ENCODE peak calls at places on chromosomes 4 and X, in six cellular contexts. T is IMR-90, R is H9, A is neuronal stem cell, L is mesendoderm, I is H1. D is an unnamed sample.

GRCh38 chr4:112109455-112110425 is 35.5 kb upstream of the FAM241A start:
- DNase-seq in L (no peak), R (no peak), A (no peak), I (no peak), T (peak; percentile 44), D (no peak)

GRCh38 chr4:6730603-6731300 is 14.8 kb downstream of the BLOC1S4 start:
- DNase-seq in R (peak; percentile 31), I (no peak), L (no peak), T (no peak), A (no peak), D (no peak)

GRCh38 chr4:112312610-112313239 is 15.6 kb downstream of the ALPK1 start:
- DNase-seq in R (no peak), I (no peak), A (no peak), L (no peak), T (no peak), D (no peak)

GRCh38 chr4:37463457-37463856 is 218.9 kb downstream of the NWD2 start:
- DNase-seq in R (peak; percentile 35), A (no peak), T (no peak), L (peak; percentile 60), I (no peak), D (peak; percentile 43)

GRCh38 chrX:137428251-137428661 is 137.7 kb upstream of the ZIC3 start:
- DNase-seq in I (no peak), R (peak; percentile 49), L (peak; percentile 71), A (no peak), T (no peak), D (no peak)

GRCh38 chrX:72394518-72395163 is 88.9 kb upstream of the CITED1 start:
- DNase-seq in A (no peak), R (no peak), L (no peak), T (peak; percentile 50), I (no peak), D (peak; percentile 0)

GRCh38 chr4:66430856-66431255 is 760.6 kb upstream of the EPHA5 start:
- DNase-seq in I (peak; percentile 9), T (peak; percentile 17), A (peak; percentile 2), R (no peak), L (peak; percentile 93), D (no peak)

GRCh38 chr4:186204103-186204559 is 12.8 kb downstream of the CYP4V2 start:
- DNase-seq in T (peak; percentile 85), L (peak; percentile 6), R (no peak), A (no peak), I (no peak), D (peak; percentile 80)

GRCh38 chr4:127624176-127624575 is 8.6 kb upstream of the INTU start:
- DNase-seq in R (no peak), L (no peak), I (no peak), T (no peak), A (no peak), D (no peak)

GRCh38 chr4:37780444-37781133 is 45.9 kb upstream of the PGM2 start:
- DNase-seq in T (no peak), R (no peak), A (no peak), I (no peak), L (no peak), D (no peak)

GRCh38 chrX:121114691-121115090 is 67.3 kb downstream of the GLUD2 start:
- DNase-seq in A (no peak), T (no peak), L (no peak), I (no peak), R (no peak), D (no peak)

GRCh38 chrX:54439967-54440871 is at the start of gene TSR2:
- DNase-seq in I (no peak), A (peak; percentile 72), T (peak; percentile 87), R (peak; percentile 83), L (peak; percentile 93), D (peak; percentile 69)

GRCh38 chr4:21888195-21888976 is 60.2 kb downstream of the KCNIP4 start:
- DNase-seq in A (no peak), R (no peak), L (no peak), I (no peak), T (peak; percentile 93), D (peak; percentile 1)
- H2AK5ac ChIP-seq in A (no peak overlapping the region), R (no peak overlapping the region), L (no peak overlapping the region), I (no peak overlapping the region), T (no peak overlapping the region), D (no peak overlapping the region)

DNA sequence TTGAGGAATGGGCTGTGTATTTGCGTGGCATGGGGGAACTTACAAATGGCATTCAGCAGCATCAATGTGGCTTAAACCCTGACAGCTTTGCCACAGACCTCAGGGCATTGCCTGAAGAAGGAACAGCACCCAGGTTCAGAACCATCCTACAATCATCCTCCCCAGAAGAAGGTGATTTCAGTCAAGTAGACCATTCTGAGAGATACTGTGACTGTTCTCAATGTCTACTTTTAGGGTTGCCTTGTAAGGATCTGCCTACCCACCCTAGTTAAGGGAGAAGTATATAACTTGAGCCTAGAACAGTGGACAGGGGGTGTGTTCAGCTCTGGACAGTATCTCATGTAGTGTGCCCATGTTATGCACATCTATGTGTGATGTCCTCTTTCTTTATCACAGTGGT is 1.6 kb upstream of the FGF5 start:
- DNase-seq in T (no peak), R (no peak), I (no peak), L (no peak), A (no peak), D (no peak)
- H2AK5ac ChIP-seq in T (peak overlapping the region; percentile 38), R (no peak overlapping the region), I (no peak overlapping the region), L (no peak overlapping the region), A (no peak overlapping the region), D (no peak overlapping the region)

DNA sequence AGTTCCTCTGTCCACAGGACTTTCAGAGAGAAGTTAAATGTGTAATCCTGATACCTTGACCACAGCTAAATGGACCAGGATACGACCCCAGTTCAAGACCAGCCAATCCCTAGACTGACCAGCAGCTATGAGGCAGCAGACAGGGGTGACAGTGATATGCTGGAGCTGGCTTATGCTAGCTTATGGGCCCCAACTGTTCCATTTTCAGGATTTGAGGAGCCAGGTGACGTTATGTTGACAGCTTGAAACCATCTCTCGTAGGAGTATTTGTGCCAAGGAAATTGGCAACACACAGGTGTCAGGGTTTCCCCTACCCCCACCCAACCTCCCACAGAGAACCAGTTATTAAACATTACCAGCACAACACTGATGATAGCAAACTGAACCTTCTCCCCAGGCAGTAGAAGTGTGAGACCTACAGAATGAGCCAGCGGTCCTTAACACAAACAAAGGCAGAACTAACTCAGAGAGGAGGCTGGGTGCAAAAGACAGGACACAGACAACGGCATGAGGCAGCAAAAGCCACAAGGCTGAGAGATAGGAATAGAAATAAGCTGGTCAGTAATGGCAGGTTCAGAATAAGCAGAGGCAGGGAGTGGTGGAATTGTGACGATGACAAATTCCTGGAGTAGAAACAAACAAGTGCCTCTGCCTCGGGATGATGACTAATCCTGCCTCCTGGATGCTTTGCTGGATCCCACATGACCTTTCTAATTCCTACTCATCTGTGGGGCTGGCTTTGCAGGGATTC is 85.6 kb upstream of the CPEB2 start:
- DNase-seq in I (no peak), T (peak; percentile 84), A (no peak), L (peak; percentile 51), R (no peak), D (peak; percentile 22)
- H2AK5ac ChIP-seq in I (no peak overlapping the region), T (no peak overlapping the region), A (no peak overlapping the region), L (no peak overlapping the region), R (no peak overlapping the region), D (no peak overlapping the region)

GRCh38 chr4:168784786-168785461 is 225.1 kb downstream of the CBR4 start:
- DNase-seq in I (no peak), R (no peak), T (no peak), A (peak; percentile 81), L (peak; percentile 34), D (no peak)
- H2AK5ac ChIP-seq in I (no peak overlapping the region), R (no peak overlapping the region), T (no peak overlapping the region), A (no peak overlapping the region), L (no peak overlapping the region), D (peak overlapping the region; percentile 11)

DNA sequence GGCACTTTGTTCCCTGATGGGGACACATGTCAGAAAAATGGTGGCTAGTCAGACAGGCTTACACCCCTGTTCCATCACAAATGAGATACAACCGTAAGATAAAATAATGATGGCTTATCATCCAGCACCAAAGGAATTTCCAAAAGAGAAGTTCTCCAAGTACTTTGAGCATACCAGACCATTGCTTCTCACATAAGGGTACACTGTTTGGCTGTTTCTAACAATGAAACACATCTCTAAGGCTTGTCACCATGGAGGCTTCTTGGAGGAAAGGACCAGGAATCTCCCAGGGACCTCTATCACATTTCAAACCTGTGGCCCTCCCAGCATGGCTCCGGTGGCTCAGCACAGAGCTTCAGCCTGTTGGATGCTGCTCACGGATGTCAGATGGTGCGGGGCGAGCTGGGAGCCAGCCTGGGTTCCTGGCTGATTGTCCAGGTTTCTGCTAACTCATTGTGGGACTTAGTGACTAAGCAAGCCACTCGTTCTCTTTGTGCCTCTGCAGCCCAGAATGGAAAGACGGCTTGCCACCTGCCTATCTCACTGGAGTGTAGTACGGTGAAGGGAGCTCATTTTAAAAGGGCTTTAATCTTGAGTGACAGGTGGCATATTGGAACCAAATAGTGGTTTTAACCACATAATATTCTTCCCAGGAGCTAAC is 54.5 kb downstream of the FHDC1 start:
- DNase-seq in R (no peak), A (no peak), T (no peak), I (no peak), L (no peak), D (peak; percentile 77)
- H2AK5ac ChIP-seq in R (no peak overlapping the region), A (no peak overlapping the region), T (no peak overlapping the region), I (no peak overlapping the region), L (no peak overlapping the region), D (no peak overlapping the region)

GRCh38 chr4:38902695-38903094 is 35.1 kb downstream of the FAM114A1 start:
- DNase-seq in A (peak; percentile 9), L (peak; percentile 13), I (no peak), R (no peak), T (no peak), D (peak; percentile 19)

GRCh38 chr4:38898245-38898644 is 30.6 kb downstream of the FAM114A1 start:
- DNase-seq in A (no peak), T (no peak), L (no peak), I (no peak), R (no peak), D (no peak)

GRCh38 chr4:38904090-38904666 is 36.6 kb downstream of the FAM114A1 start:
- DNase-seq in R (no peak), A (no peak), T (no peak), L (no peak), I (no peak), D (no peak)

GRCh38 chr4:38905657-38906398 is 38.2 kb downstream of the FAM114A1 start:
- DNase-seq in R (no peak), A (no peak), L (no peak), T (no peak), I (no peak), D (no peak)

GRCh38 chr4:38902221-38902620 is 34.6 kb downstream of the FAM114A1 start:
- DNase-seq in R (no peak), L (no peak), A (no peak), T (no peak), I (no peak), D (no peak)
- H2AK5ac ChIP-seq in R (no peak overlapping the region), L (no peak overlapping the region), A (no peak overlapping the region), T (no peak overlapping the region), I (no peak overlapping the region), D (no peak overlapping the region)

GRCh38 chr4:76590847-76591281 is 155.8 kb downstream of the SHROOM3 start:
- DNase-seq in T (peak; percentile 58), L (no peak), I (no peak), R (no peak), A (no peak), D (peak; percentile 74)

GRCh38 chr4:76585897-76586360 is 150.9 kb downstream of the SHROOM3 start:
- DNase-seq in T (no peak), L (peak; percentile 98), R (peak; percentile 97), A (peak; percentile 52), I (peak; percentile 64), D (peak; percentile 98)

GRCh38 chr4:76589402-76589801 is 154.4 kb downstream of the SHROOM3 start:
- DNase-seq in L (peak; percentile 81), T (peak; percentile 57), A (no peak), R (peak; percentile 37), I (no peak), D (peak; percentile 64)

GRCh38 chr4:76589872-76590846 is 155.1 kb downstream of the SHROOM3 start:
- DNase-seq in I (peak; percentile 85), L (peak; percentile 99), A (peak; percentile 87), R (peak; percentile 94), T (peak; percentile 92), D (peak; percentile 92)

GRCh38 chr4:76588268-76588667 is 153.2 kb downstream of the SHROOM3 start:
- DNase-seq in L (peak; percentile 79), T (no peak), I (no peak), R (peak; percentile 45), A (peak; percentile 50), D (no peak)
- H2AK5ac ChIP-seq in L (no peak overlapping the region), T (peak overlapping the region; percentile 93), I (peak overlapping the region; percentile 92), R (peak overlapping the region; percentile 91), A (peak overlapping the region; percentile 51), D (peak overlapping the region; percentile 61)

D was measured in trophoblast cell.